ENCODE peak calls at places on chromosomes 5 and 9, in four cellular contexts. B is astrocyte of the cerebellum, Y is heart right ventricle, G is psoas muscle. C is an unnamed sample.

GRCh38 chr9:21830589-21830988 is 28.2 kb downstream of the MTAP start:
- DNase-seq in B (no peak), Y (no peak), G (no peak), C (peak)

GRCh38 chr9:128607642-128608350 is 48.9 kb downstream of the DYNC2I2 start:
- DNase-seq in B (peak), Y (peak), G (peak), C (no peak)

GRCh38 chr9:99169982-99170761 is 51.6 kb downstream of the ALG2 start:
- DNase-seq in B (no peak), Y (no peak), G (no peak), C (no peak)

GRCh38 chr5:173200356-173200755 is 34.6 kb downstream of the NKX2-5 start:
- DNase-seq in B (no peak), Y (no peak), G (no peak), C (no peak)

GRCh38 chr9:101437806-101438232 is 2.2 kb upstream of the ALDOB start:
- DNase-seq in B (no peak), Y (peak), G (no peak), C (peak)

GRCh38 chr5:170293273-170293672 is 4.3 kb downstream of the LCP2 start:
- DNase-seq in B (no peak), Y (no peak), G (no peak), C (no peak)

GRCh38 chr5:20157089-20157488 is 169.1 kb upstream of the CDH18 start:
- DNase-seq in B (no peak), Y (no peak), G (no peak), C (no peak)

GRCh38 chr5:159100928-159101646 is 1.4 kb upstream of the EBF1 start:
- DNase-seq in B (no peak), Y (no peak), G (no peak), C (no peak)

GRCh38 chr9:112558476-112558875 is 71.8 kb downstream of the KIAA1958 start:
- DNase-seq in B (peak), Y (no peak), G (no peak), C (peak)

GRCh38 chr5:176388003-176388340 is 426 bp downstream of the NOP16 start:
- DNase-seq in B (no peak), Y (no peak), G (no peak), C (peak)

GRCh38 chr5:80885698-80886000 is 74.5 kb upstream of the RASGRF2 start:
- DNase-seq in B (no peak), Y (no peak), G (no peak), C (no peak)

GRCh38 chr9:105150991-105151685 is 93.3 kb upstream of the SLC44A1 start:
- DNase-seq in B (no peak), Y (no peak), G (no peak), C (peak)

GRCh38 chr9:4762889-4763521 is 22.0 kb upstream of the AK3 start:
- DNase-seq in B (no peak), Y (no peak), G (no peak), C (no peak)

GRCh38 chr5:143511736-143512135 is 108.2 kb upstream of the NR3C1 start:
- DNase-seq in B (no peak), Y (no peak), G (no peak), C (no peak)

GRCh38 chr9:12464910-12465512 is 228.2 kb upstream of the TYRP1 start:
- DNase-seq in B (peak), Y (no peak), G (no peak), C (peak)

GRCh38 chr9:134217431-134218210 is 53.3 kb upstream of the RNU6ATAC start:
- DNase-seq in B (no peak), Y (no peak), G (peak), C (no peak)

GRCh38 chr5:110727025-110727314 is 499 bp upstream of the TMEM232 start:
- DNase-seq in B (no peak), Y (no peak), G (no peak), C (no peak)

GRCh38 chr9:128927731-128928411 is 7.1 kb downstream of the PHYHD1 start:
- DNase-seq in B (peak), Y (peak), G (peak), C (no peak)

GRCh38 chr9:129170229-129170628 is 7.8 kb downstream of the IER5L start:
- DNase-seq in B (no peak), Y (no peak), G (no peak), C (peak)

GRCh38 chr5:135008556-135008955 is 25.5 kb downstream of the PITX1 start:
- DNase-seq in B (no peak), Y (no peak), G (no peak), C (no peak)

GRCh38 chr9:76114144-76114543 is 223.7 kb downstream of the PCSK5 start:
- DNase-seq in B (no peak), Y (no peak), G (no peak), C (no peak)

GRCh38 chr9:129006328-129007034 is 21.6 kb downstream of the SH3GLB2 start:
- DNase-seq in B (peak), Y (peak), G (peak), C (peak)

DNA sequence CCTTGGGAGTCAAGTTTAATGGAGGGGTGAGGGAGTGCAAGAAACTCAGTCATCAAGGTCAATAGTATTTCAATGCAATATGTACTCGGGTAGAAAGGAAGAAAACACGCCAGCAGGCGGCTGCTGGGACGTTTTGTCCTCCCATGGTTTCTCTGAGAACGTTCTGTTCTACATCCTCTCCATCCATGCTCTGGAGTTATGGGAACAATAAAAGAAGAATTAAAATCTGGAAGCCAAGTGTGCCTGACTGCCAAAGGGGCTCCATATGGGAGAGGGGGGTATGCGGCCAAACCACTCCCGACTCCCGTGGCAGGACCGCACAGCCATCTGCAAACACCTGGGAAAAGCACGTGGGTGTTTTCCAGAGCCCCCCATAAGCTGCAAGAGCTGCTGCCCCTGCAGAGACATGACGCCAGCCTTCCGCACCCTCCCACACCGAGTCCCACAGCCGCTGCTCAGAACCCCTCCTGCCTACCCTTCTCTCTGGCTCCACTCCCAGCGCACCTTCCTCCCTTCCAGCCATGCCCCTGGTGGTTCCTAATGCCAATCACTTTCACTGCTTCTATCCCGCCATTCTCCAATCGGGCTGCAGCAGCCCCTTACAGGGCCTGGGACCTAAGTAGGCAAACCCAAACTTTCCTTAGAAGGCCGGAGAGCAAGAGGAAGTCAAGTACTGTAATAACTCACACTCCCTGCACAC is 241.6 kb downstream of the SYK start:
- DNase-seq in B (no peak), Y (no peak), G (no peak), C (no peak)
- TF ChIP-seq CTCF in B (no peak), Y (no peak), G (no peak), C (no peak)

GRCh38 chr9:35380016-35380415 is 109.9 kb upstream of the RUSC2 start:
- DNase-seq in B (no peak), Y (no peak), G (no peak), C (no peak)

GRCh38 chr9:35380619-35381018 is 109.3 kb upstream of the RUSC2 start:
- DNase-seq in B (no peak), Y (no peak), G (no peak), C (no peak)

GRCh38 chr9:35385042-35385441 is 104.9 kb upstream of the RUSC2 start:
- DNase-seq in B (peak), Y (no peak), G (no peak), C (peak)
- TF ChIP-seq CTCF in B (peak), Y (peak), G (peak), C (peak)

DNA sequence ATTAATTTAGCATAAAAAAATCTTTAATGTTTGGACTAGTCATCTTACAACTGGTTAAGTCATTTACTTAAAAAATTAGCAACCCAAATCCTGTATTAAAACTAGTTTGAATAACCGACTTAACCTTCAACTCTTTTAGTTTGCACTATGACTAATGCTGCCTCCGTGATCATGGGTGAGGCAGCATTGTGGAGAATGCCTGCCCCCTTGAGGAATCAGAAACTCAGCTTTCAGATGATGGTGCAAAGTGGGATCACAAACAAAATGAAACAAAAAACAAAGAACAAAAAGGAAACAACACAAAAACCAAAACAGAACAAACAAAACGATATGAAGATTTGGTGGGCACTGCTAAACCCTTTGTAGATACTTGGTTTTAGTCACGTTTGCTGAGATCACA is 127.0 kb upstream of the PALM2AKAP2 start:
- DNase-seq in B (peak), Y (peak), G (no peak), C (peak)
- TF ChIP-seq CTCF in B (peak), Y (peak), G (no peak), C (peak)

GRCh38 chr5:118592678-118593328 is 395.5 kb downstream of the DTWD2 start:
- DNase-seq in B (no peak), Y (no peak), G (no peak), C (no peak)
- TF ChIP-seq CTCF in B (peak), Y (no peak), G (no peak), C (peak)

GRCh38 chr9:95044731-95045508 is 272.6 kb downstream of the FANCC start:
- DNase-seq in B (no peak), Y (no peak), G (peak), C (no peak)
- TF ChIP-seq CTCF in B (peak), Y (peak), G (peak), C (no peak)

DNA sequence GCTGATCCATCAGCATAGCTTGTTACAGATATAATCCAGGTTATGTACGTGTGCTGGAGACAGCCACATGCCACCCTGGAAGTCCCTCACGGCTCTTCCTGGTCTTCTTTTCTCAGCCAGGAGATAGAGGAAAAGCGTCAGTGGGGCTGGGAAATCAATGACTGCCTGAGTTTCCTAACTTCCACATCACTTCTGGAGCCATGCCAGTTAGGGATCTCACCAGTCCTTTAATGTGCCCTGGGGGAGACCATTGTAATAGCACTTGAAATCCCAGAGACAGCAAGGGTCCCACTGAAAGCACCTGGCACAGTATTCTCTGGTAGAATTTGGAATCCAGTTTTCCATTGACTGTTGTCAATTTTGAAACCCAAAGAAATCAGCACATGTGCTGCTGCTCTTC is 29.2 kb downstream of the ANXA2R start:
- DNase-seq in B (no peak), Y (peak), G (no peak), C (no peak)
- TF ChIP-seq CTCF in B (no peak), Y (no peak), G (no peak), C (peak)

GRCh38 chr9:131125288-131126058 is at the start of gene NUP214:
- DNase-seq in B (peak), Y (peak), G (peak), C (peak)
- TF ChIP-seq CTCF in B (no peak), Y (no peak), G (no peak), C (no peak)

DNA sequence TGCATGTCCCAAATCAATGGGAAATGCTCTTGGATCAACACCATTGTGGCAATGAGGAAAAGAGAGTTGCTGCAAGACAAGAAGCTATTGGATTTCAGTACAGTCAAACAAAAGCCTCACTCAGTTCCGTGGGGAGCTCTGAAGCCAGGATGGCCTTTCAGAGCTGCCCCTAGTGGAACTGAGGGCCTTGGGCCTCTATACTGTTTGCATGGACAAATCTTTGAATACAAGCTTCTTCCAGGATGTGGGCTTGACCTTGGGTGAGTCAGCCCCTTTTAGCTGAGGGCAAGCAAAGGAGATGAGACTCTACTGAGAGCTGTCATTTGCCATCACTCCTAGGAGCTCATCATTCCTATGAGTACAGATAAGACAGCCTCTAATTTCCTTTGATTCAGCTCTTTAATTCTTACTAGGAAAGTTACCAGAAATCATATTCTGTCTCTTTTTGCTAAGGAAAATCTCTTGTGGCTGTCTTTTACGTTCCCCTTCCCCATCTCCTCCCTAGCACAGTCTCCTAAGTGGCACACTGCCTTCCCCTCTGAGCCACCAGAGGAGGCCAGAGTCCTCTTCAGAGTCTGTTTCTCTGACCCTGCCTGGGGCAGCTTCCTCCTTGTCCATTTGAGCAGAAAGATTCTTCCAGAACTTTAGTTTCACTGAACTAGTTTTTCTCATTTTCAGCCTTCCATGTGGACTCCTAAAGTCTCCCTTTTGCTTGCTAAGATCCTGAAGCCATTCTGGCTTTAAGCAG is 168.8 kb upstream of the POC5 start:
- DNase-seq in B (no peak), Y (no peak), G (no peak), C (no peak)
- TF ChIP-seq CTCF in B (no peak), Y (no peak), G (no peak), C (no peak)

C was measured in HFFc6.